ENCODE peak calls at places on chromosome 12, in five cellular contexts. P, C, Q, W and Y are unnamed samples.

GRCh38 chr12:46402861-46403731 is 30.5 kb upstream of the SLC38A2 start:
- DNase-seq in P (no peak), C (no peak), Q (no peak), W (peak; percentile 83), Y (no peak)

GRCh38 chr12:77001181-77001758 is 64.1 kb downstream of the E2F7 start:
- DNase-seq in P (no peak), C (no peak), Q (no peak), W (no peak), Y (no peak)

GRCh38 chr12:7005288-7005687 is 13.0 kb downstream of the LPCAT3 start:
- DNase-seq in P (no peak), C (no peak), Q (no peak), W (no peak), Y (no peak)

GRCh38 chr12:121537814-121538698 is 42.8 kb downstream of the KDM2B start:
- DNase-seq in P (no peak), C (peak; percentile 18), Q (no peak), W (peak; percentile 12), Y (no peak)

GRCh38 chr12:129138776-129139175 is 285.5 kb downstream of the GLT1D1 start:
- DNase-seq in P (no peak), C (no peak), Q (no peak), W (no peak), Y (peak; percentile 15)

GRCh38 chr12:8018666-8019581 is 13.6 kb upstream of the FOXJ2 start:
- DNase-seq in P (no peak), C (no peak), Q (peak; percentile 91), W (no peak), Y (peak; percentile 98)

GRCh38 chr12:58420496-58420895 is 479.1 kb downstream of the ATP23 start:
- DNase-seq in P (no peak), C (no peak), Q (no peak), W (peak; percentile 32), Y (no peak)

GRCh38 chr12:123055281-123055766 is 74.8 kb downstream of the ARL6IP4 start:
- DNase-seq in P (no peak), C (no peak), Q (no peak), W (no peak), Y (no peak)

GRCh38 chr12:98618952-98619351 is 25.5 kb downstream of the SLC25A3 start:
- DNase-seq in P (no peak), C (no peak), Q (no peak), W (no peak), Y (no peak)

GRCh38 chr12:78209851-78210493 is 379.3 kb downstream of the NAV3 start:
- DNase-seq in P (no peak), C (no peak), Q (peak; percentile 75), W (no peak), Y (no peak)

GRCh38 chr12:31589896-31590729 is 823 bp downstream of the DENND5B start:
- DNase-seq in P (no peak), C (no peak), Q (peak; percentile 69), W (peak; percentile 67), Y (peak; percentile 92)

GRCh38 chr12:87430444-87430843 is 598.8 kb downstream of the C12orf50 start:
- DNase-seq in P (no peak), C (no peak), Q (no peak), W (no peak), Y (no peak)

GRCh38 chr12:26971963-26972362 is 33.7 kb downstream of the FGFR1OP2 start:
- DNase-seq in P (peak; percentile 72), C (peak; percentile 15), Q (no peak), W (no peak), Y (no peak)

GRCh38 chr12:28130625-28131598 is 59.3 kb upstream of the CCDC91 start:
- DNase-seq in P (no peak), C (no peak), Q (no peak), W (peak; percentile 99), Y (no peak)

GRCh38 chr12:131105736-131106356 is 152.1 kb downstream of the ADGRD1 start:
- DNase-seq in P (no peak), C (no peak), Q (no peak), W (no peak), Y (peak; percentile 41)

GRCh38 chr12:11460343-11461023 is 65.1 kb upstream of the PRB2 start:
- DNase-seq in P (no peak), C (no peak), Q (no peak), W (no peak), Y (peak; percentile 52)

GRCh38 chr12:100986595-100987547 is 192.3 kb downstream of the ANO4 start:
- DNase-seq in P (no peak), C (no peak), Q (no peak), W (peak; percentile 2), Y (peak; percentile 91)

GRCh38 chr12:98185606-98186005 is 329.8 kb upstream of the TMPO start:
- DNase-seq in P (no peak), C (no peak), Q (no peak), W (no peak), Y (no peak)

GRCh38 chr12:19125325-19125724 is 4.2 kb upstream of the PLEKHA5 start:
- DNase-seq in P (no peak), C (no peak), Q (no peak), W (no peak), Y (no peak)

GRCh38 chr12:96172981-96173380 is 21.2 kb upstream of the ELK3 start:
- DNase-seq in P (no peak), C (no peak), Q (no peak), W (no peak), Y (no peak)

GRCh38 chr12:27123642-27124041 is 41.3 kb upstream of the C12orf71 start:
- DNase-seq in P (no peak), C (no peak), Q (no peak), W (peak; percentile 14), Y (no peak)

GRCh38 chr12:25317553-25317952 is 66.8 kb upstream of the KRAS start:
- DNase-seq in P (no peak), C (no peak), Q (no peak), W (no peak), Y (no peak)

GRCh38 chr12:44531349-44531905 is 344.7 kb downstream of the NELL2 start:
- DNase-seq in P (no peak), C (no peak), Q (no peak), W (no peak), Y (no peak)

GRCh38 chr12:55738113-55739024 is 4.6 kb upstream of the GDF11 start:
- DNase-seq in P (peak; percentile 77), C (peak; percentile 76), Q (peak; percentile 87), W (peak; percentile 90), Y (peak; percentile 98)

GRCh38 chr12:121061831-121062230 is 22.8 kb upstream of the OASL start:
- DNase-seq in P (no peak), C (no peak), Q (no peak), W (peak; percentile 29), Y (peak; percentile 0)

GRCh38 chr12:31477669-31478068 is 113.3 kb downstream of the DENND5B start:
- DNase-seq in P (peak; percentile 32), C (no peak), Q (no peak), W (no peak), Y (no peak)

GRCh38 chr12:64171715-64172114 is 50.4 kb downstream of the KICS2 start:
- DNase-seq in P (no peak), C (no peak), Q (no peak), W (peak; percentile 45), Y (no peak)

GRCh38 chr12:132951649-132952048 is 4.5 kb downstream of the ZNF605 start:
- DNase-seq in P (no peak), C (no peak), Q (no peak), W (no peak), Y (no peak)
- H3K9me3 ChIP-seq in P (peaks cover 41% of the 10 kb centered on the region), C (no peaks in the 10 kb centered on the region), Q (peaks cover 34% of the 10 kb centered on the region), W (peaks cover 3% of the 10 kb centered on the region), Y (peaks cover 74% of the 10 kb centered on the region)

GRCh38 chr12:90366286-90366685 is 588.7 kb downstream of the CCER1 start:
- DNase-seq in P (no peak), C (no peak), Q (no peak), W (peak; percentile 63), Y (no peak)
- H3K36me3 ChIP-seq in P (no peaks in the 10 kb centered on the region), C (no peaks in the 10 kb centered on the region), Q (no peaks in the 10 kb centered on the region), W (no peaks in the 10 kb centered on the region), Y (no peaks in the 10 kb centered on the region)

GRCh38 chr12:49092816-49093406 is 1.7 kb downstream of the DHH start:
- DNase-seq in P (no peak), C (no peak), Q (no peak), W (peak; percentile 15), Y (no peak)

GRCh38 chr12:49092086-49092815 is 2.4 kb downstream of the DHH start:
- DNase-seq in P (no peak), C (peak; percentile 26), Q (peak; percentile 77), W (peak; percentile 62), Y (peak; percentile 92)

GRCh38 chr12:49094966-49095365 is 365 bp upstream of the DHH start:
- DNase-seq in P (no peak), C (no peak), Q (no peak), W (no peak), Y (no peak)

GRCh38 chr12:49093746-49094103 is 876 bp downstream of the DHH start:
- DNase-seq in P (no peak), C (no peak), Q (peak; percentile 65), W (peak; percentile 49), Y (peak; percentile 67)

DNA sequence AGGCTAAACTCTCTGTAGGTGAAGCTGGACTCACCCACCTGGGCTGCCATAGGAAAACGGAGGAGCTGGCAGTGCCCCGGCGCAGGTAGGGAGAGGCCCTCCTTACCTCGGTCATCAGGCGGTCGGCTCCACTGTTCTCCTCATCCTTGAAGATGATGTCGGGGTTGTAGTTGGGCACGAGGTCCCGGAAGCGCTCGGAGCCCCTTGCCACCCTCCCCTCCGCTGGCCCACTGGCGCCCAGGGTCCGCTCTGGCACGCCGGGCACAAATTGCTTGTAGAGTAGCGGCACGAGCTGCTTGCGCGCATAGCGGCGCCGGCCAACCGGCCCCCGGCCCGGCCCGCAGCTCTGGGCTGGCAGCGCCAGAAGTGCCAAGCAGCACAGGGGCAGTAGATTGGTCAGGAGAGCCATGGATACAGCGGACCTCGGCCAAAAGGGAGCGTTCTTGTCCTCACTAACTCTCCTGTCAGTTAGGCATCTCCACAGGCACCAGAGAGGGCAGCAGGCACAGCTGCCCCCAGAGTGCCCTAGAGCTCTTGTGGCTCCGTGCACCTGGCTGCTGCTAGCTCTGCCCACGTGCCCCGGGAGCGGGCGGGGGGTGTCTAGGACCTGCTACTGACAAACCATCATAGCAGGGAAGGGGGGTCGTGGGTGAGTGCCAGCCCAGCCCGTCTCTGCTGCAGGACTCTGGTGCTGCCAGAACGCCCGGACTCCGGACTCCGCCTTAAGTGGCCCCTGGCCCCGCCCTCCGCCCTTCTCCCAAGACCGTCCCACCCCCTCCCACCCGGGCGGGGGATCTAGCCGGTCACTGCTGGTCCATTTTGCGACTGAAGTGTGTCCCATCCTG is at the start of gene DHH:
- DNase-seq in P (no peak), C (no peak), Q (peak; percentile 60), W (peak; percentile 40), Y (peak; percentile 85)
- H3K4me3 ChIP-seq in P (no peak within 1 kb of the TSS), C (no peak within 1 kb of the TSS), Q (peak within 1 kb of the TSS; percentile 30), W (peak within 1 kb of the TSS; percentile 15), Y (peak within 1 kb of the TSS; percentile 15)

GRCh38 chr12:94426049-94426448 is 33.6 kb downstream of the CEP83 start:
- DNase-seq in P (no peak), C (no peak), Q (no peak), W (no peak), Y (no peak)
- H3K9me3 ChIP-seq in P (peaks cover 41% of the 10 kb centered on the region), C (peaks cover 24% of the 10 kb centered on the region), Q (peaks cover 20% of the 10 kb centered on the region), W (no peaks in the 10 kb centered on the region), Y (peaks cover 65% of the 10 kb centered on the region)

GRCh38 chr12:47789712-47790489 is 16.9 kb downstream of the SLC48A1 start:
- DNase-seq in P (no peak), C (no peak), Q (no peak), W (no peak), Y (no peak)

GRCh38 chr12:47791874-47792273 is 18.8 kb downstream of the SLC48A1 start:
- DNase-seq in P (no peak), C (no peak), Q (no peak), W (no peak), Y (no peak)

GRCh38 chr12:47789141-47789540 is 16.1 kb downstream of the SLC48A1 start:
- DNase-seq in P (no peak), C (no peak), Q (no peak), W (no peak), Y (no peak)

GRCh38 chr12:47791351-47791746 is 18.3 kb downstream of the SLC48A1 start:
- DNase-seq in P (no peak), C (no peak), Q (no peak), W (no peak), Y (no peak)

GRCh38 chr12:47790676-47791350 is 17.8 kb downstream of the SLC48A1 start:
- DNase-seq in P (no peak), C (no peak), Q (no peak), W (no peak), Y (no peak)
- H3K36me3 ChIP-seq in P (peaks cover 7% of the 10 kb centered on the region), C (peaks cover 81% of the 10 kb centered on the region), Q (peaks cover 25% of the 10 kb centered on the region), W (peaks cover 86% of the 10 kb centered on the region), Y (peaks cover 86% of the 10 kb centered on the region)